ENCODE peak calls at places on chromosome 18, in nine cellular contexts. D, B, A, M, X, V, Z, L and F are unnamed samples.

GRCh38 chr18:3603460-3604259 is 153.7 kb downstream of the TGIF1 start:
- DNase-seq in X (no peak), M (peak), B (peak), L (peak), A (peak), V (no peak), Z (peak), D (peak), F (peak)

GRCh38 chr18:58520964-58521363 is 107.9 kb downstream of the ALPK2 start:
- DNase-seq in M (no peak), Z (peak), A (no peak), B (no peak), L (no peak), X (no peak), V (no peak), D (no peak), F (no peak)

GRCh38 chr18:34929336-34929780 is 111.9 kb upstream of the MAPRE2 start:
- DNase-seq in A (peak), D (no peak), M (peak), V (no peak), B (no peak), X (no peak), L (peak), Z (peak), F (no peak)

GRCh38 chr18:21900594-21901352 is 160.2 kb downstream of the MIB1 start:
- DNase-seq in L (no peak), M (no peak), D (no peak), Z (no peak), X (no peak), A (no peak), B (no peak), V (no peak), F (no peak)

GRCh38 chr18:31402026-31402373 is 25.4 kb downstream of the DSG4 start:
- DNase-seq in D (no peak), B (no peak), M (no peak), V (no peak), A (no peak), X (no peak), L (no peak), Z (no peak), F (no peak)

GRCh38 chr18:28063181-28063790 is 113.6 kb downstream of the CDH2 start:
- DNase-seq in V (no peak), D (no peak), X (no peak), Z (no peak), A (no peak), B (no peak), L (peak), M (no peak), F (no peak)

GRCh38 chr18:49613741-49614151 is 51.9 kb downstream of the LIPG start:
- DNase-seq in D (no peak), M (peak), X (no peak), B (no peak), L (no peak), A (peak), Z (peak), V (no peak), F (no peak)

GRCh38 chr18:55387139-55387984 is 200.6 kb downstream of the TCF4 start:
- DNase-seq in Z (no peak), L (peak), D (no peak), B (no peak), M (peak), X (no peak), V (no peak), A (no peak), F (no peak)

GRCh38 chr18:75320506-75320905 is 107.0 kb downstream of the SMIM21 start:
- DNase-seq in B (no peak), D (no peak), A (no peak), X (no peak), L (no peak), M (no peak), Z (no peak), V (no peak), F (no peak)

GRCh38 chr18:63140038-63140450 is 179.5 kb downstream of the BCL2 start:
- DNase-seq in A (no peak), D (no peak), L (no peak), V (no peak), Z (no peak), B (no peak), X (no peak), M (no peak), F (no peak)

GRCh38 chr18:41197967-41198366 is 757.1 kb upstream of the PIK3C3 start:
- DNase-seq in Z (no peak), V (no peak), D (no peak), M (no peak), X (no peak), B (no peak), A (no peak), L (no peak), F (no peak)

GRCh38 chr18:44732604-44733003 is 51.9 kb downstream of the SETBP1 start:
- DNase-seq in Z (peak), M (no peak), X (no peak), A (no peak), L (no peak), B (no peak), D (no peak), V (no peak), F (no peak)

GRCh38 chr18:27483266-27483665 is 298.2 kb upstream of the CHST9 start:
- DNase-seq in B (no peak), D (no peak), X (no peak), M (peak), L (no peak), Z (no peak), A (no peak), V (no peak), F (no peak)

GRCh38 chr18:58057291-58057965 is 13.4 kb downstream of the NEDD4L start:
- DNase-seq in Z (no peak), L (no peak), X (no peak), D (no peak), A (no peak), V (no peak), B (no peak), M (peak), F (no peak)

GRCh38 chr18:76503999-76504398 is 9.0 kb upstream of the ZNF516 start:
- DNase-seq in B (no peak), M (no peak), A (no peak), V (no peak), D (no peak), L (no peak), X (no peak), Z (no peak), F (no peak)

GRCh38 chr18:50183556-50183955 is 11.4 kb downstream of the MYO5B start:
- DNase-seq in L (peak), D (no peak), A (no peak), B (no peak), V (no peak), Z (peak), M (no peak), X (no peak), F (no peak)

GRCh38 chr18:78998350-78999055 is 18.9 kb downstream of the SALL3 start:
- DNase-seq in V (no peak), L (no peak), Z (no peak), B (no peak), A (no peak), X (no peak), M (no peak), D (no peak), F (no peak)

GRCh38 chr18:22285299-22286140 is 116.1 kb downstream of the GATA6 start:
- DNase-seq in V (no peak), Z (no peak), B (no peak), A (no peak), D (no peak), X (no peak), L (no peak), M (no peak), F (no peak)

GRCh38 chr18:59537581-59537980 is 159.6 kb downstream of the CCBE1 start:
- DNase-seq in D (no peak), A (no peak), X (no peak), B (no peak), Z (no peak), L (peak), V (no peak), M (no peak), F (no peak)

GRCh38 chr18:36130039-36130831 is 536 bp downstream of the ELP2 start:
- DNase-seq in Z (no peak), D (no peak), L (peak), A (no peak), V (no peak), M (no peak), B (peak), X (no peak), F (no peak)

GRCh38 chr18:68714356-68714706 is 577 bp downstream of the TMX3 start:
- DNase-seq in V (no peak), A (no peak), D (no peak), Z (peak), L (peak), M (peak), B (peak), X (no peak), F (no peak)

GRCh38 chr18:61400714-61401113 is 67.5 kb downstream of the CDH20 start:
- DNase-seq in B (no peak), A (no peak), X (no peak), Z (no peak), V (no peak), L (peak), D (no peak), M (no peak), F (no peak)

GRCh38 chr18:35361570-35362321 is 15.4 kb downstream of the ZNF396 start:
- DNase-seq in X (no peak), B (no peak), D (no peak), M (no peak), Z (no peak), V (no peak), A (no peak), L (no peak), F (no peak)

GRCh38 chr18:74420491-74420890 is 36.6 kb downstream of the DIPK1C start:
- DNase-seq in D (no peak), Z (no peak), B (no peak), V (peak), L (no peak), X (no peak), A (no peak), M (no peak), F (no peak)

GRCh38 chr18:48799724-48800315 is 150.9 kb downstream of the SMAD7 start:
- DNase-seq in B (no peak), L (no peak), D (no peak), Z (no peak), X (no peak), V (no peak), A (no peak), M (no peak), F (no peak)